ENCODE peak calls at places on chromosomes 4 and X, in four cellular contexts. One of them, this sample, is unnamed. For H3K79me2, the result is how much of the 10 kb centered on the place peaks cover.

GRCh38 chr4:70737409-70737808 is 15.6 kb downstream of the RUFY3 start:
- DNase-seq in neural progenitor cell: no peak
- DNase-seq in HCT116: no peak
- DNase-seq in GM23338: no peak
- DNase-seq in this sample: no peak

GRCh38 chr4:86720508-86721068 is 126.5 kb downstream of the PTPN13 start:
- DNase-seq in neural progenitor cell: no peak
- DNase-seq in GM23338: no peak
- DNase-seq in HCT116: no peak
- DNase-seq in this sample: peak

GRCh38 chrX:12741416-12741815 is 49.8 kb upstream of the PRPS2 start:
- DNase-seq in neural progenitor cell: no peak
- DNase-seq in GM23338: no peak
- DNase-seq in HCT116: peak
- DNase-seq in this sample: peak

GRCh38 chr4:144597171-144597570 is 48.8 kb upstream of the HHIP start:
- DNase-seq in neural progenitor cell: no peak
- DNase-seq in HCT116: no peak
- DNase-seq in GM23338: peak
- DNase-seq in this sample: no peak

GRCh38 chrX:110600745-110601310 is 194.8 kb downstream of the CHRDL1 start:
- DNase-seq in HCT116: no peak
- DNase-seq in GM23338: no peak
- DNase-seq in neural progenitor cell: no peak
- DNase-seq in this sample: peak

GRCh38 chrX:53441531-53442321 is 7.6 kb upstream of the HSD17B10 start:
- DNase-seq in HCT116: peak
- DNase-seq in neural progenitor cell: peak
- DNase-seq in GM23338: peak
- DNase-seq in this sample: peak

GRCh38 chrX:110733166-110733565 is 62.5 kb downstream of the CHRDL1 start:
- DNase-seq in neural progenitor cell: no peak
- DNase-seq in GM23338: no peak
- DNase-seq in HCT116: no peak
- DNase-seq in this sample: no peak

GRCh38 chr4:148120216-148120615 is 322.0 kb downstream of the NR3C2 start:
- DNase-seq in HCT116: no peak
- DNase-seq in GM23338: no peak
- DNase-seq in neural progenitor cell: no peak
- DNase-seq in this sample: no peak

GRCh38 chr4:158051401-158052235 is 121.2 kb downstream of the GASK1B start:
- DNase-seq in HCT116: no peak
- DNase-seq in GM23338: no peak
- DNase-seq in neural progenitor cell: no peak
- DNase-seq in this sample: no peak

GRCh38 chrX:130173190-130173895 is 1.6 kb downstream of the RAB33A start:
- DNase-seq in neural progenitor cell: no peak
- DNase-seq in HCT116: no peak
- DNase-seq in GM23338: no peak
- DNase-seq in this sample: peak

GRCh38 chr4:84493092-84493850 is 5.8 kb downstream of the NKX6-1 start:
- DNase-seq in neural progenitor cell: peak
- DNase-seq in GM23338: peak
- DNase-seq in HCT116: no peak
- DNase-seq in this sample: no peak

GRCh38 chrX:6163761-6164160 is 64.9 kb downstream of the NLGN4X start:
- DNase-seq in neural progenitor cell: no peak
- DNase-seq in GM23338: no peak
- DNase-seq in HCT116: no peak
- DNase-seq in this sample: no peak

GRCh38 chr4:20301161-20301560 is 49.5 kb downstream of the SLIT2 start:
- DNase-seq in neural progenitor cell: no peak
- DNase-seq in GM23338: no peak
- DNase-seq in HCT116: no peak
- DNase-seq in this sample: no peak

GRCh38 chrX:53704294-53704693 is 17.8 kb upstream of the HUWE1 start:
- DNase-seq in HCT116: no peak
- DNase-seq in GM23338: no peak
- DNase-seq in neural progenitor cell: no peak
- DNase-seq in this sample: no peak

GRCh38 chrX:153763298-153763932 is 634 bp upstream of the PLXNB3 start:
- DNase-seq in HCT116: no peak
- DNase-seq in neural progenitor cell: no peak
- DNase-seq in GM23338: no peak
- DNase-seq in this sample: no peak

DNA sequence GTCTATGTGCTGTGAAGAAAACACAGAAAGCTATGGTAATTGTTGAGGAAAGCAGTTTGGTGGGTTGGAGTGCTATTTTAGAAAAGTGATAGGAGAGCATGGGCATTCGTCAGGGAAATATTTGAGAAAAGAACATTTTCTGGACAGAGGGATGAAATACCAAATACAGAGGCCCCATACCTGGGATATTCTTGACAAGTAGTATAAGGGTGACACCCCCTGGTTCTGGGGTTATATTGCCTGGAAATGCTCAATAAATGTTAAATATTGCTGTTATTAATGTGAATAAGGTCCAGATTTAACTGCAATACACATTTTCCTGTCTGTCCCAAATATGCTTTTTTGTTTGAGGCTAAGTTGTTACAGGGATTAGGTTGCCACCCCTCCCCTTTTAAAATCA is 42.9 kb downstream of the WWC2 start:
- DNase-seq in HCT116: no peak
- DNase-seq in neural progenitor cell: no peak
- DNase-seq in GM23338: no peak
- DNase-seq in this sample: peak
- H3K79me2 ChIP-seq in HCT116: half or more
- H3K79me2 ChIP-seq in neural progenitor cell: half or more
- H3K79me2 ChIP-seq in GM23338: half or more
- H3K79me2 ChIP-seq in this sample: half or more

GRCh38 chrX:65750674-65751469 is 83.4 kb downstream of the MSN start:
- DNase-seq in GM23338: no peak
- DNase-seq in neural progenitor cell: no peak
- DNase-seq in HCT116: no peak
- DNase-seq in this sample: no peak
- TF ChIP-seq EZH2phosphoT487 in GM23338: no peak
- TF ChIP-seq EZH2phosphoT487 in neural progenitor cell: no peak
- TF ChIP-seq EZH2phosphoT487 in HCT116: no peak
- TF ChIP-seq EZH2phosphoT487 in this sample: no peak

DNA sequence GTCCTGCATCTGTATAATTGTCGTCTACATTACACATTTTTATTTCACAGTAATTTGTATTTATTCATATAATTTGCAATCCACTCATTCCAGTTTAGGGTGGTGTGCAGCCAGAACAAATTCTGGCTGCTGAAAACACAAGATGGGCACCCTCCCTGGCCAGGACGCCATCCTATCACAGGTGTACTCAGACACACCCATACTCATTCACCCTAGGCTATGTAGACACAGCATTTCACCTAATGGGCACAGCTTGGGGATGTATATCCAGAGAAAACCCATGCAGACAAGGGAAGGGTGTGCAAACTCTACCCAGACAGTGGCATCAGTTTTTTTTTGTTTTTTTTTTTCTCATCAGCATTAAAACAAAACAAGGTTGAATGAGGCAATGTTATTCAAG is 73.1 kb downstream of the HMGB2 start:
- DNase-seq in neural progenitor cell: no peak
- DNase-seq in HCT116: no peak
- DNase-seq in GM23338: no peak
- DNase-seq in this sample: no peak
- H3K79me2 ChIP-seq in neural progenitor cell: half or more
- H3K79me2 ChIP-seq in HCT116: under half
- H3K79me2 ChIP-seq in GM23338: half or more
- H3K79me2 ChIP-seq in this sample: under half

GRCh38 chr4:74228691-74229640 is 71.0 kb downstream of the MTHFD2L start:
- DNase-seq in neural progenitor cell: peak
- DNase-seq in GM23338: peak
- DNase-seq in HCT116: peak
- DNase-seq in this sample: peak
- TF ChIP-seq EZH2phosphoT487 in neural progenitor cell: no peak
- TF ChIP-seq EZH2phosphoT487 in GM23338: no peak
- TF ChIP-seq EZH2phosphoT487 in HCT116: no peak
- TF ChIP-seq EZH2phosphoT487 in this sample: no peak

DNA sequence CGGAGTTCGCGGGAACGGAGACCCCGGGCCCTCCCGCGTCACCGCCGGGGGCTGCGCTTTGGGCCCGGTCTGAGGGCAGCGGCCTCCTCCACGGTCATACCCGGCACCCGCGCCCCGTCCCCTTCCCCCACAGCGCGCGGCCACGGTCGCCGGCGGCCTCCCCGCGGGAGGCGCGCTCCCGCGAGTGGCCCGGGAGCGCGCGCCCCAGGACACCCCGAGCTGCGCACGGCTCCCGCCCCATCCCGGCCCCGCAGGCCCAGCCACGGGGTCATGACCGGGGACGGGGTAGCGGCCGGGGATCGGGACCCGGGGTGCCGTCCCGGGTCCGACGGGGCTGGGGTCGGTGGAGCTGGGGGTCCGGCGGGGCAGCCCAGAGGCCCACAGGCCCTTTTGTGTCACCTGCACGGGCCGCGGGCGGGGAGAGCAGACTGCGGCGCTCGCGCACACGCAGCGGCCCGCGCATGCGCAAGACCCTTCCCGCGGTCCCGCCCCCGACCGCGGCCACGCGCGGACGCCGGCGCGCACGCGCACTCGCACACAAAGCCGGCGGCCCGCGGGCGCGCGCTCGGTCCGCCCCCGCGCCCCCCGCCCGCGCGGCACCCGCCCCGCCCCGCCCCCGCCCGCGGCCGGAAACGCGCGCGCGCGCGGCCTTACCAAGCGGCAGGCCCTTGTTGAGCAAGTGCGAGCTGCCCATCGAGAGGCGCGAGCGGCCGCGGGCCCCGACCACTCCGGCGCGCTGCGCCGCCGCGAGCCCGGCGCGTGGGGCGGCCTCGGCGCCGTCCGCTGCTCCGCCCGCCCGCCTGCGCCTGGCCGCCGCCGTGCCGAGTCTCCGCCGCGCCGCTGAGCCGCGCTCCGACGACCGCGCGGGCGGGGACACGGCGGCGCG is at the start of gene CTBP1:
- DNase-seq in GM23338: peak
- DNase-seq in HCT116: peak
- DNase-seq in neural progenitor cell: peak
- DNase-seq in this sample: peak
- H3K79me2 ChIP-seq in GM23338: under half
- H3K79me2 ChIP-seq in HCT116: half or more
- H3K79me2 ChIP-seq in neural progenitor cell: under half
- H3K79me2 ChIP-seq in this sample: half or more

DNA sequence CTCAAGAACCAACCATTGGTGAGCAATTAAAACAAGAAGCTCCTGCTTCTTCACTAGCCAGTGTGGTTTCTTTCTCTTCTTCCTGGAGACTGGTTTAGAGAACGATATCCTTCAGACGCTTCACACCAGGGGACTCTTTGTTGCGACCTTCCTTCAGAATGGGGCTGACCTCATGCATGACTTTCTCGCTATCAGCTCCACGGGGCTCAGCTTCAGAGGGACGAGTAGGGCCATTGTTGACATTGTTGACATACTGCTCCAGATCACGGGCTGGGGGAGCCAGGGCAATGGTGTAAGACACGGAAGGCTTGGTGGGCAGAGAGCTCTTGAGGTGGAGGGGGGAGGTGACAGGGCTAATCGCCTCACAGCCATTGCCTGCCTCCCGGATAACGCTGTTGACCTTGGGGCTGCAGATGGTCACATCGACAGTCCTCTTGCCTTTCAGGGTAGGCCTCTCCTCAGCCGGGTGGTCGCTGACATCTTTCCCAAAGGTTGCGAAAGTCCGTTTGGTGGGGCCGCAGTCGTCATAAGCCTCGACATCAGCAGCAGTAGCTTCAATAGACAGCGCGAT is 113.8 kb downstream of the PCDH19 start:
- DNase-seq in GM23338: peak
- DNase-seq in HCT116: no peak
- DNase-seq in neural progenitor cell: peak
- DNase-seq in this sample: no peak
- TF ChIP-seq EZH2phosphoT487 in GM23338: no peak
- TF ChIP-seq EZH2phosphoT487 in HCT116: no peak
- TF ChIP-seq EZH2phosphoT487 in neural progenitor cell: peak
- TF ChIP-seq EZH2phosphoT487 in this sample: no peak

DNA sequence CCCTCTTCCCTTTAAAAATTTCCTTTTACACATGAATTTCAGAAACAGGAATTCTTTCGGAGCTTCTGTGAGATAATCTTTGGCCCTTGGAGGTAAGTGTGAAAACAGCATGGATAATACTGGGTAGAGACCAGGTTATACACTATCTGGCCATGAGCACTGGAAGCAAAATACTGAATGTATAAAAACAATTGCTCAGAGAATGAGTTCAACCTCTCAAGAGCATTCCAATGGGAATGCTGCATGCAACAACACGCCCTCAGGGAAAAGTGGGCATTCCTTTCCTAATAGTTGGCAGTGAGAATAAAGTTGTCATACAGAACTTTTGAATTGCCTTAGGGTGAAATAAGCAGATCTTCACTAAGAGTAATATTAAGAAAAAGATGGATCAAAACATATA is 574.8 kb upstream of the DIPK2B start:
- DNase-seq in neural progenitor cell: no peak
- DNase-seq in HCT116: no peak
- DNase-seq in GM23338: peak
- DNase-seq in this sample: peak
- H3K79me2 ChIP-seq in neural progenitor cell: half or more
- H3K79me2 ChIP-seq in HCT116: half or more
- H3K79me2 ChIP-seq in GM23338: half or more
- H3K79me2 ChIP-seq in this sample: half or more

GRCh38 chr4:154564311-154564710 is 1.5 kb downstream of the FGB start:
- DNase-seq in GM23338: no peak
- DNase-seq in neural progenitor cell: no peak
- DNase-seq in HCT116: no peak
- DNase-seq in this sample: peak
- TF ChIP-seq EZH2phosphoT487 in GM23338: no peak
- TF ChIP-seq EZH2phosphoT487 in neural progenitor cell: no peak
- TF ChIP-seq EZH2phosphoT487 in HCT116: no peak
- TF ChIP-seq EZH2phosphoT487 in this sample: no peak

GRCh38 chr4:15673337-15673736 is 8.3 kb upstream of the FAM200B start:
- DNase-seq in GM23338: no peak
- DNase-seq in HCT116: no peak
- DNase-seq in neural progenitor cell: no peak
- DNase-seq in this sample: no peak
- H3K79me2 ChIP-seq in GM23338: half or more
- H3K79me2 ChIP-seq in HCT116: half or more
- H3K79me2 ChIP-seq in neural progenitor cell: half or more
- H3K79me2 ChIP-seq in this sample: half or more

GRCh38 chr4:73259552-73260140 is 1.0 kb upstream of the ANKRD17 start:
- DNase-seq in GM23338: peak
- DNase-seq in neural progenitor cell: no peak
- DNase-seq in HCT116: no peak
- DNase-seq in this sample: no peak
- TF ChIP-seq EZH2phosphoT487 in GM23338: no peak
- TF ChIP-seq EZH2phosphoT487 in neural progenitor cell: no peak
- TF ChIP-seq EZH2phosphoT487 in HCT116: no peak
- TF ChIP-seq EZH2phosphoT487 in this sample: no peak

This sample was measured in PC-3.